ENCODE peak calls at places on chromosomes 5 and 9, in six cellular contexts. I, K, N, E, O and W are unnamed samples.
A peak's percentile ranks its signal among the peaks of the same experiment; 100 is the strongest.

GRCh38 chr5:176152191-176152932 is 85.9 kb upstream of the SIMC1 start:
- DNase-seq in N (no peak), I (no peak), E (no peak), O (no peak), K (no peak), W (no peak)

GRCh38 chr9:33170464-33171156 is 3.5 kb upstream of the B4GALT1 start:
- DNase-seq in K (peak; percentile 80), E (no peak), N (no peak), I (no peak), O (peak; percentile 83), W (peak; percentile 20)

GRCh38 chr5:38259062-38259857 is 901 bp downstream of the EGFLAM start:
- DNase-seq in K (no peak), N (no peak), E (no peak), I (peak; percentile 35), O (no peak), W (no peak)

GRCh38 chr9:80074439-80074838 is 502.7 kb downstream of the TLE4 start:
- DNase-seq in E (no peak), O (no peak), I (peak; percentile 66), N (no peak), K (no peak), W (no peak)

GRCh38 chr9:130835441-130836298 is 616 bp downstream of the ABL1 start:
- DNase-seq in N (peak; percentile 45), E (peak; percentile 28), K (peak; percentile 67), I (peak; percentile 79), O (no peak), W (no peak)

GRCh38 chr5:73853091-73853490 is 227.1 kb downstream of the ARHGEF28 start:
- DNase-seq in N (peak; percentile 13), O (no peak), K (no peak), I (no peak), E (no peak), W (no peak)

GRCh38 chr5:756865-757345 is 27.6 kb downstream of the ZDHHC11B start:
- DNase-seq in N (no peak), I (no peak), O (peak; percentile 80), K (peak; percentile 81), E (peak; percentile 78), W (no peak)

GRCh38 chr5:122435738-122436137 is 123.7 kb downstream of the SNCAIP start:
- DNase-seq in E (no peak), I (no peak), O (no peak), K (no peak), N (no peak), W (no peak)

GRCh38 chr9:130268521-130269131 is 3.1 kb downstream of the HMCN2 start:
- DNase-seq in O (no peak), I (no peak), K (no peak), N (no peak), E (no peak), W (no peak)

GRCh38 chr9:95009459-95009858 is 283.0 kb downstream of the AOPEP start:
- DNase-seq in I (no peak), N (no peak), E (no peak), K (no peak), O (no peak), W (no peak)

GRCh38 chr5:73306741-73307275 is 133.8 kb downstream of the TMEM174 start:
- DNase-seq in K (no peak), N (no peak), E (no peak), O (no peak), I (no peak), W (no peak)

GRCh38 chr5:111774525-111774924 is 17.5 kb upstream of the NREP start:
- DNase-seq in I (no peak), E (no peak), O (no peak), N (no peak), K (peak; percentile 38), W (no peak)

GRCh38 chr5:152572812-152573211 is 167.7 kb upstream of the NMUR2 start:
- DNase-seq in I (no peak), O (no peak), N (no peak), K (no peak), E (no peak), W (no peak)

GRCh38 chr9:77161966-77162365 is 15.4 kb upstream of the VPS13A start:
- DNase-seq in I (no peak), K (no peak), E (no peak), N (no peak), O (no peak), W (no peak)

GRCh38 chr9:107827304-107827703 is 337.7 kb upstream of the KLF4 start:
- DNase-seq in K (no peak), N (no peak), E (no peak), I (no peak), O (peak; percentile 18), W (no peak)

GRCh38 chr5:168313596-168314204 is 22.3 kb downstream of the WWC1 start:
- DNase-seq in O (no peak), I (no peak), E (no peak), K (no peak), N (no peak), W (no peak)

GRCh38 chr5:53027913-53028312 is 38.8 kb downstream of the ITGA2 start:
- DNase-seq in I (no peak), O (no peak), E (no peak), K (peak; percentile 28), N (no peak), W (no peak)

GRCh38 chr5:140295414-140295813 is 7.5 kb downstream of the PFDN1 start:
- DNase-seq in K (peak; percentile 71), O (no peak), I (no peak), N (no peak), E (no peak), W (no peak)

GRCh38 chr5:140297283-140297682 is 5.6 kb downstream of the PFDN1 start:
- DNase-seq in E (no peak), N (no peak), O (no peak), I (no peak), K (no peak), W (no peak)

GRCh38 chr5:140294753-140295152 is 8.1 kb downstream of the PFDN1 start:
- DNase-seq in O (no peak), E (no peak), N (no peak), K (no peak), I (no peak), W (no peak)

GRCh38 chr5:140298183-140298601 is 4.7 kb downstream of the PFDN1 start:
- DNase-seq in O (no peak), K (no peak), I (no peak), E (no peak), N (no peak), W (no peak)

DNA sequence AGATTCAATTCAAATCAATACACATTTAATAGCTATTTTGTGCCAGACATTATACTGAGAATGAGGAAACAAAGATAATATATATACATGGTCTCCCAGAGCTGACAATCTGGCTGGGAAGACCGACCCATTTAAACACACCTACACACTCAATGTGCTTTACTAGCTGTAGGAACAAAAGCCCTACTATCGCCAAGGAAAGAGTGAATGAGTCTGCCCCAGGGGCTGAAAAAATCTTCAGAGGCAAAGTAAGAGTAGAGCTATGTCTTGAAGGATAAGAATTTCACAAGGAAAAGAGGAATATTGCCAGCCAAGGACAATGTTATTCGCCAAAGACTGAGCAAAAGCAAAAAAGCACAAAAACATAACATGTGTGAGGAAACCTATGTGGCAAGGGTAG is 6.6 kb downstream of the PFDN1 start:
- DNase-seq in K (no peak), I (no peak), O (no peak), E (no peak), N (no peak), W (no peak)
- H3K4me1 ChIP-seq in K (peaks cover 82% of the 10 kb centered on the region), I (peaks cover 2% of the 10 kb centered on the region), O (peaks cover 65% of the 10 kb centered on the region), E (peaks cover 26% of the 10 kb centered on the region), N (peaks cover 85% of the 10 kb centered on the region), W (no peaks in the 10 kb centered on the region)

GRCh38 chr9:6187272-6187671 is 28.3 kb upstream of the IL33 start:
- DNase-seq in E (no peak), N (no peak), I (no peak), K (no peak), O (no peak), W (no peak)

GRCh38 chr9:6188906-6189305 is 26.7 kb upstream of the IL33 start:
- DNase-seq in I (no peak), K (no peak), N (no peak), O (no peak), E (no peak), W (no peak)

GRCh38 chr9:6184749-6185645 is 30.6 kb upstream of the IL33 start:
- DNase-seq in E (no peak), K (peak; percentile 49), N (no peak), O (no peak), I (no peak), W (no peak)

GRCh38 chr9:6183227-6183551 is 32.4 kb upstream of the IL33 start:
- DNase-seq in K (no peak), O (no peak), I (no peak), N (peak; percentile 30), E (no peak), W (no peak)

DNA sequence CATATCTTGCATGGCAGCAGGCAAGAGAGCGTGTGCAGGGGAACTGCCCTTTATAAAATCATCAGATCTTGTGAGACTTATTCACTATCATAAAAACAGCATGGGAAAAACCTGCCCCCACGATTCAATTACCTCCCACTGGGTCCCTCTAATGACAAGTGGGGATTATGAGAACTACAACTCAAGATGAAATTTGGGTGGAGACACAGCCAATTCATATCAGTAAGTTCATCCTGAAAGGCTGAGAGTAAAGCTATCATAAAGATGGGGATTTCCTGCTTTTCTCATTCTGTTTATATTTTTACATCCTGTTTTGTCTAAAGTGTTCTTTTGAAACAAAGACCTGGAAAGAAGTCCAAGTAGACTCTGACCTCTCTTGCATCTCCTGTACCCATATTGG is 28.9 kb upstream of the IL33 start:
- DNase-seq in N (no peak), I (no peak), E (no peak), K (no peak), O (no peak), W (no peak)
- H3K4me3 ChIP-seq in N (no peak overlapping the region), I (no peak overlapping the region), E (no peak overlapping the region), K (no peak overlapping the region), O (no peak overlapping the region), W (no peak overlapping the region)

GRCh38 chr9:121776009-121776738 is 124.7 kb downstream of the DAB2IP start:
- DNase-seq in E (peak; percentile 50), O (no peak), K (no peak), N (no peak), I (peak; percentile 30), W (no peak)

GRCh38 chr9:121774715-121775613 is 123.5 kb downstream of the DAB2IP start:
- DNase-seq in E (peak; percentile 56), I (peak; percentile 31), N (no peak), O (no peak), K (peak; percentile 14), W (no peak)

GRCh38 chr9:121779381-121780117 is 128.1 kb downstream of the DAB2IP start:
- DNase-seq in I (no peak), N (no peak), O (no peak), K (no peak), E (no peak), W (no peak)

GRCh38 chr9:121778252-121779225 is 127.1 kb downstream of the DAB2IP start:
- DNase-seq in N (no peak), K (no peak), E (peak; percentile 58), O (no peak), I (no peak), W (no peak)

GRCh38 chr9:121776739-121777637 is 125.6 kb downstream of the DAB2IP start:
- DNase-seq in O (no peak), I (no peak), N (no peak), K (no peak), E (peak; percentile 27), W (no peak)
- H3K27ac ChIP-seq in O (no peak overlapping the region), I (no peak overlapping the region), N (no peak overlapping the region), K (no peak overlapping the region), E (no peak overlapping the region), W (no peak overlapping the region)

GRCh38 chr5:43604699-43605098 is 1.7 kb downstream of the NNT start:
- DNase-seq in E (no peak), N (no peak), O (no peak), K (no peak), I (no peak), W (no peak)
- H3K4me1 ChIP-seq in E (peaks cover 33% of the 10 kb centered on the region), N (peaks cover 11% of the 10 kb centered on the region), O (peaks cover 29% of the 10 kb centered on the region), K (peaks cover 40% of the 10 kb centered on the region), I (peaks cover 2% of the 10 kb centered on the region), W (no peaks in the 10 kb centered on the region)